ENCODE peak calls at places on chromosomes 1 and 21, in four cellular contexts. One of them, this sample, is unnamed.

GRCh38 chr1:245843101-245843500 is 664.0 kb downstream of the SMYD3 start:
- DNase-seq in NCI-H1417: no peak
- DNase-seq in hypothalamus: no peak
- DNase-seq in adipocyte: no peak
- DNase-seq in this sample: no peak

GRCh38 chr21:45365608-45366241 is 39.2 kb upstream of the COL18A1 start:
- DNase-seq in adipocyte: no peak
- DNase-seq in NCI-H1417: no peak
- DNase-seq in hypothalamus: no peak
- DNase-seq in this sample: no peak

GRCh38 chr1:212954514-212954913 is 4.2 kb downstream of the VASH2 start:
- DNase-seq in adipocyte: no peak
- DNase-seq in hypothalamus: no peak
- DNase-seq in NCI-H1417: no peak
- DNase-seq in this sample: no peak

GRCh38 chr1:224357626-224358124 is 996 bp downstream of the CNIH4 start:
- DNase-seq in hypothalamus: no peak
- DNase-seq in NCI-H1417: no peak
- DNase-seq in adipocyte: peak; percentile 91
- DNase-seq in this sample: no peak

GRCh38 chr1:39940980-39941871 is 13.7 kb upstream of the MFSD2A start:
- DNase-seq in adipocyte: no peak
- DNase-seq in hypothalamus: no peak
- DNase-seq in NCI-H1417: peak; percentile 73
- DNase-seq in this sample: no peak

GRCh38 chr1:18262726-18263125 is 155.1 kb downstream of the IGSF21 start:
- DNase-seq in NCI-H1417: no peak
- DNase-seq in hypothalamus: no peak
- DNase-seq in adipocyte: no peak
- DNase-seq in this sample: no peak

GRCh38 chr1:59013276-59013927 is 229.6 kb upstream of the JUN start:
- DNase-seq in NCI-H1417: no peak
- DNase-seq in hypothalamus: no peak
- DNase-seq in adipocyte: peak; percentile 65
- DNase-seq in this sample: no peak

GRCh38 chr1:43331688-43332087 is 5.9 kb upstream of the MPL start:
- DNase-seq in hypothalamus: no peak
- DNase-seq in adipocyte: no peak
- DNase-seq in NCI-H1417: no peak
- DNase-seq in this sample: no peak

GRCh38 chr1:187244623-187245022 is 415.9 kb downstream of the PLA2G4A start:
- DNase-seq in adipocyte: no peak
- DNase-seq in NCI-H1417: peak; percentile 89
- DNase-seq in hypothalamus: no peak
- DNase-seq in this sample: peak; percentile 86

GRCh38 chr1:42932442-42932941 is 26.2 kb downstream of the SLC2A1 start:
- DNase-seq in adipocyte: no peak
- DNase-seq in hypothalamus: no peak
- DNase-seq in NCI-H1417: no peak
- DNase-seq in this sample: no peak

GRCh38 chr1:183840140-183840539 is 35.2 kb downstream of the RGL1 start:
- DNase-seq in hypothalamus: no peak
- DNase-seq in NCI-H1417: no peak
- DNase-seq in adipocyte: peak; percentile 22
- DNase-seq in this sample: no peak

GRCh38 chr1:89721351-89721750 is 88.4 kb downstream of the LRRC8C start:
- DNase-seq in adipocyte: peak; percentile 48
- DNase-seq in NCI-H1417: no peak
- DNase-seq in hypothalamus: no peak
- DNase-seq in this sample: no peak

GRCh38 chr1:195763146-195763906 is 844.9 kb downstream of the KCNT2 start:
- DNase-seq in adipocyte: no peak
- DNase-seq in hypothalamus: no peak
- DNase-seq in NCI-H1417: no peak
- DNase-seq in this sample: peak; percentile 58

GRCh38 chr1:162220009-162220539 is 150.6 kb downstream of the NOS1AP start:
- DNase-seq in hypothalamus: no peak
- DNase-seq in NCI-H1417: no peak
- DNase-seq in adipocyte: no peak
- DNase-seq in this sample: no peak

GRCh38 chr1:24898152-24898908 is 31.7 kb downstream of the RUNX3 start:
- DNase-seq in NCI-H1417: no peak
- DNase-seq in hypothalamus: no peak
- DNase-seq in adipocyte: peak; percentile 54
- DNase-seq in this sample: no peak